ENCODE peak calls at places on chromosomes 11 and 22, in four cellular contexts. W is A549, J is HepG2, X is K562. D is an unnamed sample.

GRCh38 chr22:46021577-46021976 is 44.6 kb upstream of the WNT7B start:
- DNase-seq in J (no peak), W (no peak), X (no peak), D (no peak)

GRCh38 chr11:120858740-120859139 is 165.2 kb upstream of the TBCEL start:
- DNase-seq in J (no peak), X (no peak), W (peak; percentile 4), D (peak; percentile 19)

GRCh38 chr11:44484211-44484610 is 81.3 kb upstream of the CD82 start:
- DNase-seq in W (peak; percentile 38), X (peak; percentile 39), J (peak; percentile 16), D (peak; percentile 12)

GRCh38 chr22:29798318-29798717 is 31.1 kb downstream of the UQCR10 start:
- DNase-seq in J (no peak), W (no peak), X (peak; percentile 20), D (no peak)

GRCh38 chr22:22552630-22553029 is 6.4 kb downstream of the PRAME start:
- DNase-seq in W (peak; percentile 21), X (peak; percentile 84), J (peak; percentile 44), D (no peak)

GRCh38 chr11:203056-203944 is 3.9 kb downstream of the BET1L start:
- DNase-seq in J (no peak), W (no peak), X (no peak), D (no peak)

GRCh38 chr11:126344291-126344970 is 11.1 kb upstream of the ST3GAL4 start:
- DNase-seq in J (no peak), X (no peak), W (no peak), D (no peak)

GRCh38 chr11:128814856-128815705 is 52.0 kb downstream of the KCNJ1 start:
- DNase-seq in W (no peak), J (no peak), X (peak; percentile 1), D (no peak)

GRCh38 chr22:29475550-29475949 is 4.5 kb upstream of the NEFH start:
- DNase-seq in J (no peak), W (no peak), X (no peak), D (no peak)

GRCh38 chr11:35387341-35387982 is 31.9 kb downstream of the SLC1A2 start:
- DNase-seq in J (no peak), X (no peak), W (peak; percentile 41), D (no peak)

GRCh38 chr11:3170756-3171670 is 5.9 kb upstream of the OSBPL5 start:
- DNase-seq in J (no peak), X (no peak), W (no peak), D (no peak)

GRCh38 chr11:46640034-46640788 is 22.9 kb downstream of the ATG13 start:
- DNase-seq in W (no peak), J (no peak), X (no peak), D (no peak)

GRCh38 chr11:124172076-124172475 is 11.1 kb upstream of the OR10D3 start:
- DNase-seq in X (peak; percentile 29), W (no peak), J (no peak), D (no peak)

GRCh38 chr11:11389238-11389637 is 36.2 kb upstream of the CSNK2A3 start:
- DNase-seq in W (no peak), X (no peak), J (no peak), D (no peak)

GRCh38 chr11:57340228-57340627 is 2.1 kb downstream of the P2RX3 start:
- DNase-seq in W (no peak), J (no peak), X (peak; percentile 76), D (peak; percentile 19)

GRCh38 chr22:19779685-19780268 is 19.2 kb downstream of the TBX1 start:
- DNase-seq in W (no peak), X (peak; percentile 56), J (no peak), D (no peak)

GRCh38 chr11:196786-197731 is 4.2 kb downstream of the SCGB1C1 start:
- DNase-seq in W (no peak), X (no peak), J (no peak), D (no peak)

GRCh38 chr11:65210361-65210731 is 28.6 kb downstream of the CAPN1 start:
- DNase-seq in X (no peak), J (no peak), W (no peak), D (no peak)

GRCh38 chr11:105022998-105023397 is at the start of gene CASP5:
- DNase-seq in X (no peak), W (no peak), J (no peak), D (no peak)

GRCh38 chr11:27227744-27228143 is 135.3 kb downstream of the CCDC34 start:
- DNase-seq in J (no peak), W (no peak), X (no peak), D (no peak)

GRCh38 chr11:131195801-131196517 is 174.5 kb upstream of the NTM start:
- DNase-seq in X (no peak), W (no peak), J (no peak), D (no peak)

GRCh38 chr11:61978703-61979661 is 11.5 kb upstream of the FTH1 start:
- DNase-seq in W (no peak), X (no peak), J (no peak), D (peak; percentile 87)

GRCh38 chr11:61975638-61976419 is 8.4 kb upstream of the FTH1 start:
- DNase-seq in X (no peak), W (no peak), J (no peak), D (peak; percentile 71)

GRCh38 chr11:61976813-61977475 is 9.5 kb upstream of the FTH1 start:
- DNase-seq in W (no peak), J (no peak), X (no peak), D (no peak)

GRCh38 chr11:61974766-61975631 is 7.6 kb upstream of the FTH1 start:
- DNase-seq in J (peak; percentile 81), X (no peak), W (peak; percentile 39), D (peak; percentile 72)

DNA sequence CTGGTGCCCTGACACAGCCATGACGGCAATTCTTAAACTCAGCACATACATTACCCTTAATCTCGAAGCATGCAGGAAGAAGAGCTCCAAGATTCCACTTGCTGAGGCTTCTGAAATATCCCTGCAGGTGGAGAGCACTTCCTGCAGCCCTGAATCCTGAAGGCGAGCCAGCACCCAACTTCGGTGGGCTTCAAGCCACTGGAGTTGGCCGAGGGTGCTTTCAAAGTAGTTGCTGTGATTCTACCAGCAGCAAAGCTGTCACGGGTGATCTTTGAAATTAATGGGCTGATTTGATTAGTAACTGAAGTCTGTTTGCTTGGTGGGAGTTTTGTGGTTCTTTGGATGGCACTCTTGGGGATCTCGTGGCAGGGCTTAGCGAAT is 9.0 kb upstream of the FTH1 start:
- DNase-seq in X (no peak), J (no peak), W (no peak), D (no peak)
- H3K27ac ChIP-seq in X (no peak overlapping the region), J (no peak overlapping the region), W (peak overlapping the region; percentile 99), D (no peak overlapping the region)

GRCh38 chr11:82547163-82547560 is 186.5 kb downstream of the FAM181B start:
- DNase-seq in J (no peak), X (no peak), W (no peak), D (no peak)
- TF ChIP-seq MAX in J (no peak), X (no peak), W (no peak), D (no peak)

DNA sequence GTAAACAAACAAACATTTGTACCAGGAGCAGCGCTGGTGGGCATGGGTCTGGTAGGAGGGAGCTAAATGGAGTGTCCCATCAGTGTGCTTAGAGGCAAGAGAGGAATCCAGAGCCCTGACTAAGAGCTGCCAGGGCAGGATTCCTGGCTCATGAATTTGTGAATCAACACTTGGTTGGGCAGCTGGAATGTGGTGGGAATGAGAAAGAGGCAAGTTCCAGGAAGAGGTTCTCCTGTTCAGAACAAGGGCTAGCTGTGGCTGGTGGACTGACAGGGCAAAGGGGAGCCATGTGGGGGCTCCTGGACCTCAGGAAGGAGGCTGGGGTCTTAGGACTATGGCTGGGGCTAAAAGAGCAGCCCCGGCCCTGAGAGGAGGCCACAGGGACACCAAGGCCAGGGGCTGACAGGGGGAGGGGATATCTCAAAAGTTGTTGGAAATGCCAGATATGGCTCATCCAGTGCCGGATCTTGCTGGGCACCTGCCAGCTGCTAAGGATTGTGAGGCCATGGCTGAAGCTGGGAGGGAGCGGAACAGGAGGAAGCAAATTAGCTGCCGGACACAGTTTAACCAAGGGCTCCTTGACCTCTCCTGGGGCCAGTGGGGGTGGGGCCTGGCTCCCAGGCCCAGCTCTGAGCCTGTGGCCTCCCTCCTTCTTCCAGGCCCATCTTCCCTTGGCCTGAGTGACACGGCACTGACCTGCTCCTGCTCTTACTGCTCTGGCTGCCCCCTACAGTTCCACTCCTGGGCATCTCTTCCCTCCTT is 14.6 kb upstream of the P2RY6 start:
- DNase-seq in J (peak; percentile 39), W (peak; percentile 77), X (no peak), D (peak; percentile 24)
- TF ChIP-seq MYC in J (no peak), W (no peak), X (no peak), D (no peak)

DNA sequence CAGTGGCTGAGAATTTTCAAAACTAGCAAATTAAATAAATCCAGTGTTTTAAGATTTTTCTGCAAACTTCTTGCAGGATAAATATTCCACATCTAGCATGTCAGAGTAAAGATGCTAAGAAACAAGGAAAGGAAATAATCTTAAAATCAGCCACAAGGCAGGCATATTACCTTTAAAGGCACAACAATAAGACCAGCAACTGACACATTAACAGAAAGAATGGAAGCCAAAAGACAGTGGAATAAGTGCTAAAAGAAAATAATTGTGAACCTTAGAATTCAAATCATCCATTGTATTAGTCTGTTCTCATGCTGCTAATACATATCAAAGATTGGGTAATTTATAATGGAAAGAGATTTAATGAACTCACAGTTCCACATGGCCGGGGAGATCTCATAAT is 132.4 kb downstream of the FAR1 start:
- DNase-seq in J (no peak), X (no peak), W (no peak), D (no peak)
- H3K27ac ChIP-seq in J (no peak overlapping the region), X (no peak overlapping the region), W (no peak overlapping the region), D (no peak overlapping the region)

GRCh38 chr11:122209619-122210377 is 93.8 kb upstream of the BLID start:
- DNase-seq in X (no peak), W (peak; percentile 39), J (no peak), D (peak; percentile 87)
- TF ChIP-seq MAX in X (no peak), W (no peak), J (no peak), D (no peak)

GRCh38 chr11:78539566-78539965 is 35.1 kb downstream of the NARS2 start:
- DNase-seq in J (peak; percentile 6), W (no peak), X (no peak), D (no peak)

GRCh38 chr11:78542007-78542406 is 32.7 kb downstream of the NARS2 start:
- DNase-seq in J (no peak), X (no peak), W (no peak), D (peak; percentile 48)

GRCh38 chr11:78541537-78541936 is 33.1 kb downstream of the NARS2 start:
- DNase-seq in X (no peak), W (no peak), J (no peak), D (no peak)

GRCh38 chr11:78536933-78537332 is 37.7 kb downstream of the NARS2 start:
- DNase-seq in W (no peak), J (no peak), X (no peak), D (no peak)

DNA sequence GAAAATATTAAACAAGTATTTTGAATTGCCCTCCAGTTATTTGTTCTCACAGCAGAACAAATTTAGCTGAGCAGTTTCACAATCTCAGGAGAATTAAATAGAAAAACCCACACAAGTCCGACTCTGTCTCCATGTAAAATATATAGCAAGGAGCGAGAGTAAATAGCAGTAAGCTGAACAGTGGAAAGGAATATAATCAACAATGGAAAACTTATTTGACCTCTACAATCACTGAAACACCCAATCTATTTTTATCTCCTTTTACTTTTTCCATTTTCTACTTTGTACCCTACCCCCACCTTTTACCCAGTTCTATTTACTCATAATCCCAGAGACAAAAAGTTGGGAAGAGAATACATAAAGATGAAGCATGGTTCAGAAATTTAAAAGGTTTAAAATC is 34.4 kb downstream of the NARS2 start:
- DNase-seq in W (no peak), J (peak; percentile 59), X (no peak), D (no peak)
- TF ChIP-seq MYC in W (no peak), J (no peak), X (no peak), D (no peak)